ENCODE peak calls at places on chromosomes 6 and 20, in seven cellular contexts. F is M059J, L is NCI-H1092 treated with DMSO at 0.1 percent for 48 hours, X is RPMI8226, Q is caudate nucleus, Y is left ventricle myocardium inferior, B is cardiac muscle cell. J is an unnamed sample.

GRCh38 chr20:41339957-41340326 is 679 bp upstream of the LPIN3 start:
- DNase-seq in F (peak), B (peak), Y (peak), X (peak), Q (peak), L (peak), J (peak)

GRCh38 chr6:93105017-93105416 is 314.3 kb downstream of the EPHA7 start:
- DNase-seq in L (no peak), Q (no peak), F (peak), Y (no peak), B (no peak), X (no peak), J (no peak)

GRCh38 chr6:90123796-90124195 is 172.8 kb downstream of the BACH2 start:
- DNase-seq in Y (no peak), F (peak), L (no peak), B (no peak), Q (no peak), X (no peak), J (no peak)

GRCh38 chr6:130922922-130923321 is 95.7 kb downstream of the SMLR1 start:
- DNase-seq in F (no peak), L (no peak), B (no peak), Y (no peak), Q (no peak), X (no peak), J (no peak)

GRCh38 chr6:149211046-149211571 is 106.4 kb upstream of the TAB2 start:
- DNase-seq in L (no peak), B (no peak), Y (no peak), Q (no peak), X (no peak), F (peak), J (no peak)

GRCh38 chr6:73513496-73513854 is 7.4 kb downstream of the EEF1A1 start:
- DNase-seq in F (peak), Y (no peak), Q (no peak), B (no peak), L (no peak), X (no peak), J (no peak)

GRCh38 chr6:109867009-109867969 is 110.8 kb upstream of the GPR6 start:
- DNase-seq in B (peak), Q (peak), L (peak), Y (peak), F (peak), X (no peak), J (peak)

GRCh38 chr6:142195862-142196536 is 48.9 kb downstream of the VTA1 start:
- DNase-seq in B (no peak), L (no peak), Y (no peak), X (no peak), F (peak), Q (no peak), J (no peak)

GRCh38 chr6:140855520-140855919 is 1277.2 kb upstream of the GJE1 start:
- DNase-seq in X (no peak), Q (no peak), B (no peak), Y (no peak), L (no peak), F (peak), J (no peak)